ENCODE peak calls at places on chromosomes 2 and 18, in five cellular contexts. One of them, this sample, is unnamed.

GRCh38 chr2:172181840-172182239 is 79.1 kb upstream of the DLX2 start:
- DNase-seq in HEK293T: peak
- DNase-seq in Peyer's patch: peak
- DNase-seq in occipital lobe: no peak
- DNase-seq in HCT116: no peak
- DNase-seq in this sample: no peak

GRCh38 chr2:24220534-24221281 is 45.9 kb downstream of the FAM228A start:
- DNase-seq in HEK293T: no peak
- DNase-seq in Peyer's patch: no peak
- DNase-seq in occipital lobe: peak
- DNase-seq in HCT116: no peak
- DNase-seq in this sample: no peak

GRCh38 chr18:48767090-48767670 is 183.6 kb downstream of the SMAD7 start:
- DNase-seq in HEK293T: no peak
- DNase-seq in Peyer's patch: no peak
- DNase-seq in occipital lobe: no peak
- DNase-seq in HCT116: no peak
- DNase-seq in this sample: no peak

GRCh38 chr2:58680938-58681337 is 439.8 kb upstream of the FANCL start:
- DNase-seq in HEK293T: no peak
- DNase-seq in Peyer's patch: no peak
- DNase-seq in occipital lobe: no peak
- DNase-seq in HCT116: no peak
- DNase-seq in this sample: no peak

GRCh38 chr18:77061946-77062517 is 70.6 kb downstream of the MBP start:
- DNase-seq in HEK293T: no peak
- DNase-seq in Peyer's patch: no peak
- DNase-seq in occipital lobe: no peak
- DNase-seq in HCT116: no peak
- DNase-seq in this sample: no peak

GRCh38 chr2:176147790-176148496 is 3.4 kb upstream of the HOXD4 start:
- DNase-seq in HEK293T: no peak
- DNase-seq in Peyer's patch: no peak
- DNase-seq in occipital lobe: no peak
- DNase-seq in HCT116: no peak
- DNase-seq in this sample: no peak

GRCh38 chr18:75478996-75479870 is 51.7 kb upstream of the SMIM21 start:
- DNase-seq in HEK293T: peak
- DNase-seq in Peyer's patch: no peak
- DNase-seq in occipital lobe: no peak
- DNase-seq in HCT116: peak
- DNase-seq in this sample: peak

GRCh38 chr18:59706499-59706898 is 9.3 kb upstream of the CCBE1 start:
- DNase-seq in HEK293T: no peak
- DNase-seq in Peyer's patch: no peak
- DNase-seq in occipital lobe: no peak
- DNase-seq in HCT116: no peak
- DNase-seq in this sample: no peak

GRCh38 chr2:202001826-202002225 is 31.8 kb upstream of the FZD7 start:
- DNase-seq in HEK293T: no peak
- DNase-seq in Peyer's patch: no peak
- DNase-seq in occipital lobe: no peak
- DNase-seq in HCT116: no peak
- DNase-seq in this sample: no peak

GRCh38 chr2:132936791-132937190 is 266.8 kb upstream of the LYPD1 start:
- DNase-seq in HEK293T: no peak
- DNase-seq in Peyer's patch: no peak
- DNase-seq in occipital lobe: no peak
- DNase-seq in HCT116: no peak
- DNase-seq in this sample: no peak

This sample was measured in SJCRH30.